ENCODE peak calls at places on chromosomes 7 and 10, in four cellular contexts. Y, H, E and Z are unnamed samples.

GRCh38 chr7:12951397-12951801 is 264.0 kb downstream of the ARL4A start:
- DNase-seq in Y (no peak), E (no peak), H (peak; percentile 79), Z (no peak)

GRCh38 chr7:5479941-5480517 is 56.4 kb upstream of the TNRC18 start:
- DNase-seq in H (no peak), E (no peak), Y (no peak), Z (no peak)

GRCh38 chr10:93352638-93353383 is 129.3 kb downstream of the MYOF start:
- DNase-seq in H (no peak), Y (no peak), E (peak; percentile 34), Z (no peak)

GRCh38 chr7:81159402-81159801 is 240.6 kb upstream of the SEMA3C start:
- DNase-seq in H (peak; percentile 77), E (no peak), Y (no peak), Z (no peak)

GRCh38 chr7:105304040-105304895 is 84.5 kb downstream of the SRPK2 start:
- DNase-seq in H (peak; percentile 86), Y (no peak), E (no peak), Z (no peak)

GRCh38 chr10:119296703-119297102 is 89.3 kb downstream of the GRK5 start:
- DNase-seq in Y (no peak), E (no peak), H (no peak), Z (no peak)

GRCh38 chr7:135512135-135512887 is 2.4 kb upstream of the CNOT4 start:
- DNase-seq in H (peak; percentile 53), Y (no peak), E (peak; percentile 34), Z (no peak)

GRCh38 chr7:85749715-85750453 is 563.0 kb upstream of the SEMA3D start:
- DNase-seq in H (no peak), Y (no peak), E (no peak), Z (no peak)

GRCh38 chr7:88091988-88092675 is 127.7 kb downstream of the SRI start:
- DNase-seq in E (no peak), H (no peak), Y (no peak), Z (no peak)

GRCh38 chr7:150949971-150950491 is 28.1 kb downstream of the KCNH2 start:
- DNase-seq in Y (peak; percentile 54), H (no peak), E (no peak), Z (peak; percentile 40)

GRCh38 chr7:74083928-74084721 is 521 bp downstream of the LIMK1 start:
- DNase-seq in E (no peak), Y (peak; percentile 81), H (peak; percentile 51), Z (no peak)

GRCh38 chr7:141889323-141889722 is 26.9 kb upstream of the OR9A4 start:
- DNase-seq in E (no peak), Y (no peak), H (no peak), Z (no peak)

GRCh38 chr7:2384354-2385243 is 18.8 kb upstream of the CHST12 start:
- DNase-seq in H (no peak), E (no peak), Y (no peak), Z (no peak)

GRCh38 chr10:89183571-89183970 is 23.5 kb downstream of the CH25H start:
- DNase-seq in Y (no peak), E (no peak), H (peak; percentile 68), Z (no peak)

GRCh38 chr7:82810558-82811259 is 352.0 kb downstream of the PCLO start:
- DNase-seq in Y (no peak), E (peak; percentile 38), H (peak; percentile 30), Z (no peak)

DNA sequence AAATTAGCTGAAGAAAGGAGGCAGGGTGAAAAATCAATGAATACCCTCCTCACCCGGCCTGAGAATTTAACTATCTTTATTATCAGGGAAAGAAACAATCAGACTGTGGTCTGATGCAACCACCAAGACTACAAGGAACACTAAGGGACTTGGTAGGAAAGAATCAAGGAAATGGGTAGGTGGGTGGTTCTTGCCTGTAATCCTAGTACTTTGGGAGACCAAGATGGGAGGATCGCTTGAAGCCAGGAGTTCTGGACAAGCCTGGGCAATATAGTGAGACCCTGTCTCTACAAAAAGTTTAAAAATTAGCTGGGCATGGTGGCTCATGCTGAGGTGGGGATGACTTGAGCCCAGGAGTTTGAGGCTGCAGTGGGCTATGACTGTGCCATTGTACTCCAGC is 12.6 kb downstream of the SMURF1 start:
- DNase-seq in E (no peak), Y (no peak), H (no peak), Z (no peak)
- H3K4me1 ChIP-seq in E (peaks cover 35% of the 10 kb centered on the region), Y (peaks cover 32% of the 10 kb centered on the region), H (peaks cover 23% of the 10 kb centered on the region), Z (peaks cover 62% of the 10 kb centered on the region)

GRCh38 chr10:33293531-33294170 is 40.8 kb downstream of the NRP1 start:
- DNase-seq in H (no peak), Y (no peak), E (no peak), Z (no peak)

GRCh38 chr10:33290286-33291052 is 44.0 kb downstream of the NRP1 start:
- DNase-seq in Y (no peak), H (no peak), E (no peak), Z (no peak)

GRCh38 chr10:33289776-33290175 is 44.7 kb downstream of the NRP1 start:
- DNase-seq in E (no peak), H (no peak), Y (no peak), Z (no peak)

GRCh38 chr10:33293081-33293480 is 41.4 kb downstream of the NRP1 start:
- DNase-seq in E (no peak), H (no peak), Y (no peak), Z (no peak)

DNA sequence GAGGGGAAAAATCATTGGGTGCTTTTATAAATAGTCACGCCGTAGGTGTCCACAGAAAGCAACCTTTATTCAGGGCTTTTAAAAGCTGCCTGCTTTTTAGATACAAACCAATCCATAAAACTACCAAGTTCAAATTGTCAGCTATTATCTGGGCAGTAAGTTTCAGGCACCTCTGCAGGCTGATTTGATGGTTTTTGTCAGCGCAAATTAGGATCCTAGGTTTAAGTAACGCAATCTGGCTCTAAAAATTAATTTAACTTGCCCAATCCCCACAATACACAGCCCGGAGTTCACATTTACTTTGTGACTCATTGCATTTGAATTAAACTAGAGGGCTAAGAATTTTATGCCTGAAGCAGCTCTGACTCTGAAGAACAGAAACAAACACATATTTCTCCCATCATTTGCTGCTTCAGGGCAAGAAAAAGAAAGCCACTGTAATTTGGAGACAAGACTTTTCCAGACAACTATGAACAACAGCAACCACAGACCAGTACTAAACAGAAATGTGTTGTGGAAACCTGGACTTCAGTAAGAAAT is 43.3 kb downstream of the NRP1 start:
- DNase-seq in Y (no peak), H (peak; percentile 88), E (no peak), Z (no peak)
- H3K4me1 ChIP-seq in Y (peaks cover 44% of the 10 kb centered on the region), H (peaks cover 24% of the 10 kb centered on the region), E (no peaks in the 10 kb centered on the region), Z (peaks cover 21% of the 10 kb centered on the region)

DNA sequence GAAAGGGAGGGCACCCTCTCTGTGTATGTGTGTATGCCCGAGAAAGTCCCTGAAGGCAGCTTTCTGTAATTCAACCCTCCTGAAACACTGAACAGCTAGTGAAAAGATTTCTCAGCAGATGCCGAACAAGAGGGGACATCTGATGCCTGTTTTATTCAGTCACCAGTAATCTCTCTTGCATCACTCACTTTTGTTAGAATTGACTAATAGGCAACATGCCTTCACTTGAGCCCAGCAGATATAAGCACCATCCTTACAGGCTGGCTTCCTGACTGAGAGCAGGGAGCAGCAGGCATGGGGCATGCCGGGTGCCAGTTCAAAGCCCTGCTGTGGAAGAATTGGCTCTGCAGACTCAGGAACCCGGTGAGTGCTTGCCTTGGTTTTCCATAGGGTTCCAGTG is at the start of gene ABCA13:
- DNase-seq in E (no peak), H (peak; percentile 83), Y (no peak), Z (no peak)
- H3K4me1 ChIP-seq in E (no peaks in the 10 kb centered on the region), H (peaks cover 19% of the 10 kb centered on the region), Y (no peaks in the 10 kb centered on the region), Z (peaks cover 13% of the 10 kb centered on the region)

GRCh38 chr7:55128693-55129394 is 110.0 kb downstream of the EGFR start:
- DNase-seq in E (peak; percentile 78), H (no peak), Y (peak; percentile 88), Z (no peak)
- H3K4me1 ChIP-seq in E (peaks cover 39% of the 10 kb centered on the region), H (peaks cover 80% of the 10 kb centered on the region), Y (peaks cover 76% of the 10 kb centered on the region), Z (peaks cover 91% of the 10 kb centered on the region)